ENCODE peak calls at places on chromosomes 1 and 21, in six cellular contexts. Q, P, M, J, I and O are unnamed samples.

GRCh38 chr1:30527511-30528140 is 195.8 kb downstream of the MATN1 start:
- DNase-seq in Q (no peak), P (no peak), M (no peak), J (peak), I (no peak), O (no peak)

GRCh38 chr21:37675202-37675801 is 241.0 kb downstream of the KCNJ6 start:
- DNase-seq in Q (peak), P (peak), M (peak), J (peak), I (peak), O (peak)

GRCh38 chr1:22224631-22225030 is 81.7 kb upstream of the WNT4 start:
- DNase-seq in Q (no peak), P (no peak), M (no peak), J (peak), I (no peak), O (no peak)

GRCh38 chr1:39818482-39818881 is 29.8 kb upstream of the BMP8B start:
- DNase-seq in Q (peak), P (no peak), M (no peak), J (peak), I (no peak), O (no peak)

GRCh38 chr1:78274814-78275213 is 216.0 kb upstream of the PTGFR start:
- DNase-seq in Q (no peak), P (no peak), M (no peak), J (peak), I (no peak), O (no peak)

GRCh38 chr1:235088440-235088839 is 40.2 kb downstream of the TOMM20 start:
- DNase-seq in Q (no peak), P (no peak), M (no peak), J (no peak), I (no peak), O (no peak)

GRCh38 chr1:5140136-5140535 is 485.7 kb downstream of the AJAP1 start:
- DNase-seq in Q (no peak), P (no peak), M (no peak), J (peak), I (no peak), O (no peak)

GRCh38 chr1:44664730-44665370 is 9.4 kb downstream of the TMEM53 start:
- DNase-seq in Q (no peak), P (no peak), M (no peak), J (no peak), I (no peak), O (no peak)

GRCh38 chr1:240803151-240803550 is 191.2 kb upstream of the GREM2 start:
- DNase-seq in Q (no peak), P (no peak), M (no peak), J (peak), I (no peak), O (no peak)

GRCh38 chr1:153607381-153607780 is 5.6 kb downstream of the S100A16 start:
- DNase-seq in Q (no peak), P (no peak), M (no peak), J (no peak), I (no peak), O (no peak)

GRCh38 chr21:33289199-33289819 is 23.1 kb downstream of the IL10RB start:
- DNase-seq in Q (no peak), P (no peak), M (no peak), J (peak), I (no peak), O (no peak)

GRCh38 chr1:160103658-160104519 is 5.5 kb upstream of the IGSF8 start:
- DNase-seq in Q (no peak), P (no peak), M (no peak), J (no peak), I (no peak), O (no peak)

GRCh38 chr1:232648316-232648715 is 18.4 kb upstream of the SIPA1L2 start:
- DNase-seq in Q (no peak), P (no peak), M (no peak), J (no peak), I (no peak), O (no peak)

GRCh38 chr1:36322786-36323635 is 434 bp downstream of the EVA1B start:
- DNase-seq in Q (peak), P (no peak), M (no peak), J (peak), I (no peak), O (peak)

GRCh38 chr1:87720561-87720960 is 391.9 kb downstream of the LMO4 start:
- DNase-seq in Q (no peak), P (no peak), M (no peak), J (no peak), I (no peak), O (no peak)